ENCODE peak calls at places on chromosomes 1 and 21, in six cellular contexts. X, Q, F, N, U and E are unnamed samples.
A peak's percentile ranks its signal among the peaks of the same experiment; 100 is the strongest.

GRCh38 chr1:107877749-107878148 is 87.2 kb downstream of the VAV3 start:
- DNase-seq in X (no peak), Q (no peak), F (no peak), N (no peak), U (peak; percentile 13), E (peak; percentile 1)

GRCh38 chr21:36710729-36711048 is 11.8 kb downstream of the SIM2 start:
- DNase-seq in X (no peak), Q (peak; percentile 48), F (peak; percentile 60), N (no peak), U (no peak), E (no peak)

GRCh38 chr1:117685936-117686806 is 80.3 kb downstream of the TENT5C start:
- DNase-seq in X (no peak), Q (no peak), F (no peak), N (no peak), U (no peak), E (no peak)

GRCh38 chr1:224736619-224737352 is 120.7 kb downstream of the CNIH3 start:
- DNase-seq in X (peak; percentile 19), Q (no peak), F (no peak), N (no peak), U (peak; percentile 31), E (peak; percentile 8)

GRCh38 chr21:18178509-18178908 is 66.1 kb upstream of the CHODL start:
- DNase-seq in X (no peak), Q (no peak), F (no peak), N (no peak), U (no peak), E (no peak)

GRCh38 chr1:87765686-87766085 is 437.0 kb downstream of the LMO4 start:
- DNase-seq in X (peak; percentile 88), Q (no peak), F (no peak), N (no peak), U (peak; percentile 51), E (no peak)

GRCh38 chr1:240295811-240296210 is 204.1 kb downstream of the FMN2 start:
- DNase-seq in X (peak; percentile 64), Q (no peak), F (no peak), N (no peak), U (no peak), E (no peak)

GRCh38 chr1:221782970-221783369 is 41.1 kb upstream of the DUSP10 start:
- DNase-seq in X (no peak), Q (no peak), F (no peak), N (no peak), U (no peak), E (no peak)

GRCh38 chr1:24713176-24713575 is 32.1 kb upstream of the CLIC4 start:
- DNase-seq in X (no peak), Q (no peak), F (no peak), N (no peak), U (no peak), E (peak; percentile 58)

GRCh38 chr1:34268311-34269042 is 91.8 kb downstream of the C1orf94 start:
- DNase-seq in X (peak; percentile 4), Q (no peak), F (peak; percentile 22), N (no peak), U (no peak), E (no peak)

GRCh38 chr1:27137022-27137542 is 17.8 kb downstream of the SLC9A1 start:
- DNase-seq in X (no peak), Q (no peak), F (no peak), N (peak; percentile 46), U (peak; percentile 40), E (no peak)

GRCh38 chr21:33401617-33401967 is 1.6 kb upstream of the IFNGR2 start:
- DNase-seq in X (no peak), Q (no peak), F (no peak), N (no peak), U (peak; percentile 21), E (peak; percentile 95)

GRCh38 chr21:33406493-33406892 is 3.3 kb downstream of the IFNGR2 start:
- DNase-seq in X (no peak), Q (no peak), F (no peak), N (no peak), U (no peak), E (peak; percentile 20)

GRCh38 chr21:33402011-33402979 is 918 bp upstream of the IFNGR2 start:
- DNase-seq in X (peak; percentile 71), Q (peak; percentile 39), F (peak; percentile 64), N (peak; percentile 60), U (peak; percentile 82), E (peak; percentile 96)

GRCh38 chr21:33403786-33404571 is 766 bp downstream of the IFNGR2 start:
- DNase-seq in X (peak; percentile 49), Q (peak; percentile 35), F (peak; percentile 77), N (peak; percentile 49), U (peak; percentile 73), E (peak; percentile 47)

DNA sequence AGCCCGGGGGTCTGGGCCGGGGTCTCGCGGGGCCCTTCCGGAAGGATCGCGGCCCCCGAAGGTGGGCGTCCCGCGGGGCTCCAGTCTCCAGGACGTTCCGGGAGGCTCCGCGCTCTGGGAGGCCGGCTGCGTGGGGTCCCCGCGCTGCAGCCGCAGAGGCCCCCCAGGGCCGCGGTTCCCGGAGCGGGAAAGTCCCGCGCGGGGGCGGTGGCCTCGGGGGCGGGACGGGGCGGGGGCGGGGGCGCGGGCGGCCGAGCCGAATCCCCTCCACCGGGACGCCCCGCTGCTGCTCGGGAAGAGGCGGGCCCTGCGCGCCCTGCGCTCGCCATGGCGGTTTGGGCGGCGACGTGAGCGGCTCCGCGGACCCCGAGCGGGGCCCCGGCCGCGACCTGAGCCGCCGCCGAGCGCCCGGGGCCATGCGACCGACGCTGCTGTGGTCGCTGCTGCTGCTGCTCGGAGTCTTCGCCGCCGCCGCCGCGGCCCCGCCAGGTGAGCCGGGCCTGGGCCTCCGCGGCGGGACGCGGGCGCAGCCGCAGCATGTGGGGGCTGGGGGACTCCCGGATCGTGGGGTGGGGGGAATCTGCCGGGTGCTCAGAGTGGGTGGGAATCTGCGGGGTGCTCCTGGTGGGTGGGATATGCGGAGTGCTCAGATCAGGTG is at the start of gene IFNGR2:
- DNase-seq in X (no peak), Q (peak; percentile 29), F (peak; percentile 54), N (no peak), U (peak; percentile 46), E (no peak)
- H3K9ac ChIP-seq in X (peak within 1 kb of the TSS; percentile 87), Q (peak within 1 kb of the TSS; percentile 90), F (peak within 1 kb of the TSS; percentile 62), N (peak within 1 kb of the TSS; percentile 56), U (peak within 1 kb of the TSS; percentile 87), E (peak within 1 kb of the TSS; percentile 90)

GRCh38 chr1:93109578-93109977 is 30.5 kb downstream of the MTF2 start:
- DNase-seq in X (no peak), Q (no peak), F (no peak), N (no peak), U (no peak), E (no peak)
- H4K91ac ChIP-seq in X (no peak overlapping the region), Q (no peak overlapping the region), F (no peak overlapping the region), N (no peak overlapping the region), U (no peak overlapping the region), E (no peak overlapping the region)

GRCh38 chr1:38465463-38465862 is 394.1 kb downstream of the RRAGC start:
- DNase-seq in X (no peak), Q (no peak), F (no peak), N (no peak), U (no peak), E (no peak)
- H3K9ac ChIP-seq in X (no peak overlapping the region), Q (no peak overlapping the region), F (no peak overlapping the region), N (no peak overlapping the region), U (no peak overlapping the region), E (no peak overlapping the region)

DNA sequence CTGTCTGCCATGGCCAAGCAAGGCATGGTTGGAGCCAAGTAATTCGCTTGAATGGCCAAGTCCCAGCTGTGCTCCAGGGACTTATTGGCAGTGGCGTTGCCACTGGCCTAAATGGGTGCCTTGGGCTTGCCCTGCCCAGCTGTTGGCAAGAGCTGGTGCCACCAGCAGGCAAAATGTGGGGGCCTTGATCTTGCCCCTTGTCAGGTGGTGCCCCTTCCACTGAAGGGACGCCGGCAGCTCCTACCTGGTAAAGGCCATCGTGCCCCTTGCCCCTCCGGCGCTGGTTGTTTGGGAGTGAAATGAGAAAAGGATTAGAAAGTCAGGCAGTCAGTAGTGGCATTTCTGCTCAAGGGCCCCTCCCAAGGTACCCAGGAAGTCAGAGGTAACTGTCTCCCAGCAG is 85.5 kb downstream of the CD247 start:
- DNase-seq in X (no peak), Q (no peak), F (peak; percentile 40), N (no peak), U (no peak), E (no peak)
- H4K91ac ChIP-seq in X (no peak overlapping the region), Q (no peak overlapping the region), F (no peak overlapping the region), N (no peak overlapping the region), U (no peak overlapping the region), E (no peak overlapping the region)

GRCh38 chr1:180484490-180484889 is 17.9 kb downstream of the ACBD6 start:
- DNase-seq in X (no peak), Q (no peak), F (no peak), N (no peak), U (no peak), E (no peak)
- H3K9ac ChIP-seq in X (no peak overlapping the region), Q (no peak overlapping the region), F (no peak overlapping the region), N (no peak overlapping the region), U (no peak overlapping the region), E (no peak overlapping the region)